ENCODE peak calls at places on chromosomes 11 and 22, in six cellular contexts. O is prostate gland, T is endothelial cell of umbilical vein, W is GM12892, U is HCT116, Z is spleen. H is an unnamed sample.

GRCh38 chr11:10908215-10908990 is 50.5 kb upstream of the ZBED5 start:
- DNase-seq in T (no peak), U (no peak), Z (no peak), W (no peak), O (no peak), H (no peak)

GRCh38 chr22:43985532-43985931 is 30.3 kb downstream of the SAMM50 start:
- DNase-seq in W (no peak), T (no peak), U (no peak), Z (no peak), O (no peak), H (no peak)

GRCh38 chr11:72349616-72350218 is 84.6 kb downstream of the CLPB start:
- DNase-seq in U (no peak), T (no peak), O (no peak), W (no peak), Z (no peak), H (no peak)

GRCh38 chr11:17607572-17608570 is 60.8 kb downstream of the OTOG start:
- DNase-seq in U (no peak), Z (no peak), W (no peak), T (no peak), O (no peak), H (no peak)

GRCh38 chr11:58641326-58641725 is 18.9 kb downstream of the CNTF start:
- DNase-seq in U (no peak), Z (no peak), O (no peak), T (no peak), W (no peak), H (no peak)

GRCh38 chr11:67629386-67630229 is at the start of gene NUDT8:
- DNase-seq in T (peak), U (peak), Z (peak), O (peak), W (peak), H (peak)

GRCh38 chr11:93085097-93085496 is 112.7 kb downstream of the SLC36A4 start:
- DNase-seq in Z (no peak), U (no peak), T (no peak), W (no peak), O (no peak), H (no peak)

GRCh38 chr11:35153280-35153679 is 14.3 kb downstream of the CD44 start:
- DNase-seq in O (no peak), T (no peak), U (no peak), W (no peak), Z (no peak), H (no peak)

GRCh38 chr22:27115816-27116256 is 458.4 kb downstream of the MIAT start:
- DNase-seq in U (peak), Z (no peak), W (no peak), O (no peak), T (peak), H (no peak)

GRCh38 chr11:134841411-134841810 is 429.4 kb upstream of the B3GAT1 start:
- DNase-seq in W (no peak), U (no peak), T (no peak), O (no peak), Z (no peak), H (no peak)

GRCh38 chr22:44968736-44969135 is 41.1 kb downstream of the PHF21B start:
- DNase-seq in U (no peak), W (no peak), T (no peak), Z (no peak), O (no peak), H (no peak)

GRCh38 chr11:67404515-67405195 is 772 bp downstream of the TBC1D10C start:
- DNase-seq in U (no peak), W (no peak), Z (peak), T (no peak), O (no peak), H (no peak)

GRCh38 chr11:88089134-88089533 is 86.1 kb downstream of the RAB38 start:
- DNase-seq in U (no peak), O (no peak), Z (no peak), T (no peak), W (no peak), H (no peak)

GRCh38 chr11:4025248-4025956 is 69.2 kb upstream of the RRM1 start:
- DNase-seq in O (no peak), T (peak), U (no peak), Z (no peak), W (no peak), H (no peak)

GRCh38 chr11:60942970-60943565 is 8.9 kb downstream of the SLC15A3 start:
- DNase-seq in Z (no peak), T (no peak), W (no peak), O (peak), U (no peak), H (no peak)

GRCh38 chr22:37925767-37926166 is 19.7 kb downstream of the MICALL1 start:
- DNase-seq in Z (no peak), O (no peak), U (no peak), W (no peak), T (no peak), H (no peak)

GRCh38 chr11:111960916-111961315 is 23.8 kb downstream of the DIXDC1 start:
- DNase-seq in U (no peak), O (no peak), W (no peak), Z (no peak), T (no peak), H (no peak)

GRCh38 chr11:14336507-14337503 is 22.2 kb downstream of the RRAS2 start:
- DNase-seq in T (peak), O (no peak), U (peak), Z (no peak), W (no peak), H (no peak)

GRCh38 chr11:68338041-68338800 is 25.8 kb downstream of the LRP5 start:
- DNase-seq in W (no peak), Z (no peak), U (no peak), O (no peak), T (no peak), H (no peak)

GRCh38 chr11:44424841-44425240 is 114.9 kb upstream of the ALX4 start:
- DNase-seq in Z (no peak), W (no peak), O (no peak), U (no peak), T (no peak), H (no peak)

GRCh38 chr11:34682822-34683221 is 61.9 kb downstream of the EHF start:
- DNase-seq in W (no peak), U (peak), Z (no peak), O (no peak), T (no peak), H (no peak)

GRCh38 chr11:62108017-62108750 is 15.6 kb upstream of the INCENP start:
- DNase-seq in T (peak), O (peak), U (peak), Z (no peak), W (no peak), H (no peak)

DNA sequence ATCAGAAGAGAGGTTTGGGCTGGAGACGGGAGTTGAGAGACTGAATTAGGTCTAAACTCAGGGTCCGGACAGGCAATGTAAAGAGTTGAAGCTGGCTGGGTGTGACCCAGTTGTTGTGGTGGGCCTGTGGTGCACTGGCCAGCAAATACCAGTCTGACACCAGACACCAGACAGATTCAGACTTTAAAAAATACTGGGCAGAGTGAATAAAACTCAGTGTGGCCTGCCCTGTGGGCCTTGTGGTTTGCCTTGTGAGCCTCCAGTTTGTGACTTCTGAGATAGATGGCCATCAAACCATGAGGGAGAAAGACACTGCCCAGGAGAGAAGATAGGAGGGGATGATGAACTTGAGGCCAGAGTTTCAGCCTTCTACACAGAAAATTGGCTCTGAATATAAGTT is 25.8 kb downstream of the RCN1 start:
- DNase-seq in W (no peak), T (no peak), U (no peak), O (no peak), Z (no peak), H (no peak)
- TF ChIP-seq POLR2AphosphoS5 in W (no peak), T (no peak), U (no peak), O (no peak), Z (no peak), H (no peak)

DNA sequence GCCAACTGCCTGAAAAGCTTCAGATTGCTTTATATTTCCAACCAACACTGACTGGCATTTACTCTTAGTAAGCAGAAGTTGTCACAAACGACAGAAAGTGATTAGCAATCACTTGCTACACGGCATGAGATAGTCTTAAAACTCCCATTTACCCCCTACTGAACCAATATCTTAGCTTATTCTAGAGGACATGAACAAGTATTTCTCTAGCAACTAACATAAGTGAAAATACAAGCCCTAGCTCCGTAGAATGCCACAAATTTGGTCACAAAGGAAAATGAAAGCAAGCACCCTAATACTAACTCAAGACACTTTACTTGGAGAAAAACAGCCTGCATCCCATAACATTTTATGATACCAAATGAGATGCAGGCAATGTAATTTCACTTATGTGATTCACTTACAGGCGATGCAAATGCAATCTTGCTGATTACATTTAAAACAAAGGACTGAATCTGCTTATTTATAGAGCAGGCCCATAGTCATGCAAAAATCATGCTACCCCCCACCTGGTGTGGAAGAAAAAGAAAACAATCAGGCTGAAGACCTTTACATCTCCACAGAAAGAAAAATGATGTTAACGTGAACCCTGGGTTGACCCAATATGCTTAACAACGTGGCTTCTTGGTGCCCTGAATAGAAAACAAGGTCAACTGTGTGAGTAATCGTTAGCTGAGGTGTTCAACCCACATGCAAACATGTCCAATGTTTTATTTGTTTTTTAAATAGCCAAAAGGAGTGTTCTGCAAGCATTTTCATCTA is 25.6 kb downstream of the MPPED2 start:
- DNase-seq in T (no peak), O (no peak), Z (no peak), U (no peak), W (no peak), H (no peak)
- TF ChIP-seq POLR2AphosphoS5 in T (no peak), O (no peak), Z (no peak), U (no peak), W (no peak), H (no peak)

DNA sequence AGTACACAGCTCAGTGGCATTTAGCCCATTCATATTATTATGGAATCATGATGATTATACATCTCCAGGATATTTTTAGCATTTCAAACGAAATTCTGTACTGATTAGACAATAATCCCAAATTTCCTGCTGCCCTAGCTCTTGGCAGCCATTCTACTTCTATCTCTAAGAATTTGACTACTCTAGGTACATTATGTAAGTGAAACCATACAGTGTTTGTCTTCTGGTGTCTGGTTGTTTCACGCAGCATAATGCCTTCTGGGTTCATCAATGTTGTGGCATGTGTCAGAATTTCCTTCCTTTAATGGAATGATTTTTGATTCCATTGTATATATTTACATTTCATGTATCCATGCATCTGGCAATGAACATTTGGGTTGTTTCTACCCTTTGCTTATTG is 517.7 kb downstream of the ETS1 start:
- DNase-seq in T (peak), W (no peak), O (no peak), Z (no peak), U (no peak), H (no peak)
- TF ChIP-seq POLR2AphosphoS5 in T (no peak), W (no peak), O (no peak), Z (no peak), U (no peak), H (no peak)

GRCh38 chr11:116701297-116701801 is 71.4 kb downstream of the BUD13 start:
- DNase-seq in W (no peak), T (no peak), U (no peak), Z (peak), O (no peak), H (no peak)
- TF ChIP-seq POLR2AphosphoS5 in W (no peak), T (no peak), U (no peak), Z (no peak), O (no peak), H (no peak)

DNA sequence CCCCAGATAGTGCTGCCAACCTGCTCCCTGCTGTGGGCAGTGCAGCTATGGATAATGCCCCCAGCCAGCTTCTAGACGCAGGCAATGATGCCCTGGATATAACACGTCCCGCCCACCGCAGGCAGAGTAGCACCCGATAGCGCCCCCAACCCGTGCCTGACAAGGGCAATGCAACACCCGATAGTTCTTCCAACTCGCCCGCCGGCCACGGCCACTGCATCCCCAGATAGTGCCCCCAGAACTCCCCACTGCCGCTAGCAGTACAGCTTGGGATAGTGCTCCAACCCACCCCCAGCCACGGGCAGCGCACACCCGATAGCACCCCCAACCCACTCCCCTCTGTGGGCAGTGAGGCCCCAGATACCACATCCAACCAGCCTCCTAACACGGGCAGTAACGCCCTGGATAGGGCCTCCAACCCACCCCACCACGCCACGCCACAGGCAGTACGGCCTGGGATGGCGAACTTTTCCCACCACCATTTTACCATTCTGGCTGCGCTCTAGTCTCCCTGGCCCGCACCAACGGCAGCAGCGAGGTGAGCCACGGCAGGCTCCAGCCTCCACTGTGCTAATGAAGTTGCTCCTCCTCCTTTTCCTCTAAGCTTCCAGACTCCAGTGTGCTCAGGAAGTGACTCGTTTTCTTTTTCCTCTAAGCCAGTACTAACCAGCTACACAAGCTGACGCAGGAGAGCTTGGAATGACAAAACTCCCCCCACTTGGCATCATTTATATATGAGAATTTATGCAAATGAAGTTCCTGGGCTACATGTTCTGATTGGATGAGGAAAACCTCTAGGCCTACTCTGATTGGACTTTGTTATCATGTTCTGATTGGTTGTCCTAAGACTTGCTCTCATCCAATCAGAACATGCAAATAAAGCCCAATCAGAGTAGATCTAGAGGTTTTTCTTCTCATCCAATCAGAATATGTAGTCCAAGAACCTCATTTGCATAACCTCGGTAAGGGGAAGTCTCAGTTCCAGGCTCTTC is 3.0 kb upstream of the RFPL3 start:
- DNase-seq in W (no peak), U (peak), O (no peak), T (peak), Z (no peak), H (no peak)
- TF ChIP-seq POLR2AphosphoS5 in W (no peak), U (no peak), O (peak), T (peak), Z (peak), H (no peak)

GRCh38 chr22:19448739-19449421 is 1.4 kb upstream of the C22orf39 start:
- DNase-seq in Z (no peak), U (no peak), W (no peak), T (no peak), O (no peak), H (no peak)
- TF ChIP-seq POLR2AphosphoS5 in Z (no peak), U (no peak), W (no peak), T (no peak), O (no peak), H (no peak)